ENCODE peak calls at places on chromosome 17, in seven cellular contexts. One of them, this sample, is unnamed.

GRCh38 chr17:63929860-63930766 is 2.0 kb downstream of the CD79B start:
- DNase-seq in HFFc6: no peak
- DNase-seq in lung: no peak
- DNase-seq in GM10248: no peak
- DNase-seq in cardiac fibroblast: no peak
- DNase-seq in lower leg skin: peak; percentile 34
- DNase-seq in astrocyte of the spinal cord: no peak
- DNase-seq in this sample: no peak

GRCh38 chr17:40532520-40533253 is 31.3 kb upstream of the TNS4 start:
- DNase-seq in HFFc6: no peak
- DNase-seq in lung: no peak
- DNase-seq in GM10248: no peak
- DNase-seq in cardiac fibroblast: no peak
- DNase-seq in lower leg skin: no peak
- DNase-seq in astrocyte of the spinal cord: no peak
- DNase-seq in this sample: no peak

GRCh38 chr17:27755706-27756466 is 44.4 kb downstream of the NOS2 start:
- DNase-seq in HFFc6: no peak
- DNase-seq in lung: no peak
- DNase-seq in GM10248: no peak
- DNase-seq in cardiac fibroblast: no peak
- DNase-seq in lower leg skin: no peak
- DNase-seq in astrocyte of the spinal cord: no peak
- DNase-seq in this sample: no peak

GRCh38 chr17:79845601-79845949 is 6.3 kb upstream of the CBX4 start:
- DNase-seq in HFFc6: no peak
- DNase-seq in lung: no peak
- DNase-seq in GM10248: no peak
- DNase-seq in cardiac fibroblast: peak; percentile 45
- DNase-seq in lower leg skin: peak; percentile 53
- DNase-seq in astrocyte of the spinal cord: no peak
- DNase-seq in this sample: no peak

GRCh38 chr17:33469911-33470310 is 176.8 kb upstream of the ASIC2 start:
- DNase-seq in HFFc6: peak; percentile 38
- DNase-seq in lung: no peak
- DNase-seq in GM10248: no peak
- DNase-seq in cardiac fibroblast: peak; percentile 80
- DNase-seq in lower leg skin: no peak
- DNase-seq in astrocyte of the spinal cord: peak; percentile 60
- DNase-seq in this sample: no peak

GRCh38 chr17:31386542-31387075 is 4.9 kb upstream of the RAB11FIP4 start:
- DNase-seq in HFFc6: no peak
- DNase-seq in lung: no peak
- DNase-seq in GM10248: no peak
- DNase-seq in cardiac fibroblast: no peak
- DNase-seq in lower leg skin: no peak
- DNase-seq in astrocyte of the spinal cord: no peak
- DNase-seq in this sample: no peak

GRCh38 chr17:61450641-61451537 is 1.3 kb upstream of the TBX4 start:
- DNase-seq in HFFc6: no peak
- DNase-seq in lung: no peak
- DNase-seq in GM10248: no peak
- DNase-seq in cardiac fibroblast: no peak
- DNase-seq in lower leg skin: no peak
- DNase-seq in astrocyte of the spinal cord: no peak
- DNase-seq in this sample: peak; percentile 69

GRCh38 chr17:64412944-64413381 is 22.3 kb upstream of the PECAM1 start:
- DNase-seq in HFFc6: no peak
- DNase-seq in lung: no peak
- DNase-seq in GM10248: no peak
- DNase-seq in cardiac fibroblast: peak; percentile 24
- DNase-seq in lower leg skin: no peak
- DNase-seq in astrocyte of the spinal cord: no peak
- DNase-seq in this sample: no peak

GRCh38 chr17:73155410-73156165 is 9.2 kb upstream of the SSTR2 start:
- DNase-seq in HFFc6: no peak
- DNase-seq in lung: no peak
- DNase-seq in GM10248: no peak
- DNase-seq in cardiac fibroblast: no peak
- DNase-seq in lower leg skin: no peak
- DNase-seq in astrocyte of the spinal cord: no peak
- DNase-seq in this sample: no peak

GRCh38 chr17:42406602-42407288 is 16.3 kb downstream of the CAVIN1 start:
- DNase-seq in HFFc6: no peak
- DNase-seq in lung: no peak
- DNase-seq in GM10248: no peak
- DNase-seq in cardiac fibroblast: no peak
- DNase-seq in lower leg skin: no peak
- DNase-seq in astrocyte of the spinal cord: no peak
- DNase-seq in this sample: no peak

GRCh38 chr17:39737761-39738567 is at the start of gene GRB7:
- DNase-seq in HFFc6: no peak
- DNase-seq in lung: peak; percentile 81
- DNase-seq in GM10248: no peak
- DNase-seq in cardiac fibroblast: no peak
- DNase-seq in lower leg skin: peak; percentile 66
- DNase-seq in astrocyte of the spinal cord: no peak
- DNase-seq in this sample: no peak

GRCh38 chr17:82236142-82236971 is 7.5 kb downstream of the SLC16A3 start:
- DNase-seq in HFFc6: no peak
- DNase-seq in lung: no peak
- DNase-seq in GM10248: no peak
- DNase-seq in cardiac fibroblast: peak; percentile 64
- DNase-seq in lower leg skin: no peak
- DNase-seq in astrocyte of the spinal cord: peak; percentile 63
- DNase-seq in this sample: no peak

GRCh38 chr17:35804658-35805192 is 4.6 kb upstream of the TAF15 start:
- DNase-seq in HFFc6: peak; percentile 94
- DNase-seq in lung: peak; percentile 54
- DNase-seq in GM10248: peak; percentile 90
- DNase-seq in cardiac fibroblast: peak; percentile 95
- DNase-seq in lower leg skin: peak; percentile 55
- DNase-seq in astrocyte of the spinal cord: peak; percentile 91
- DNase-seq in this sample: no peak

GRCh38 chr17:74682028-74682427 is 30.7 kb downstream of the CD300LF start:
- DNase-seq in HFFc6: no peak
- DNase-seq in lung: no peak
- DNase-seq in GM10248: no peak
- DNase-seq in cardiac fibroblast: no peak
- DNase-seq in lower leg skin: no peak
- DNase-seq in astrocyte of the spinal cord: no peak
- DNase-seq in this sample: no peak
- TF ChIP-seq CTCF in HFFc6: no peak
- TF ChIP-seq CTCF in lung: no peak
- TF ChIP-seq CTCF in GM10248: no peak
- TF ChIP-seq CTCF in cardiac fibroblast: no peak
- TF ChIP-seq CTCF in lower leg skin: no peak
- TF ChIP-seq CTCF in astrocyte of the spinal cord: no peak
- TF ChIP-seq CTCF in this sample: no peak

DNA sequence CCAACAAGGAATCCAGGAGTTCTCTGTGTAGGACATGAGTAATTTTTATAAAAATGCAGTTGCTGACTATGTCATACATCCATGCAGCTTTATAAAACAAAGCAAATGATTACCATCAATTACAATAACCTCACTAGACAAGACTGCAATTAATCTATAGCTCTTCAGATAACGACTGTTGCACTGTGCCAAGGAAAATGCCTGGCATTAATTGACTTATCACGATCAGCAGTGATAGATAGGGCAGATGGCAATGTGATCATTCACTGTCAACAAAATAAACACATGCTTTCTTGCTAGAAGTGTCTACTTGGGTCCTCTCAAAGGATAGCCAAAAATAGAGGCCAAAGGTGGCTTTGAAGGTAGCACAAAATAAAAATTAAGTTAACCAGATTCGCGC is 415.0 kb downstream of the CA10 start:
- DNase-seq in HFFc6: no peak
- DNase-seq in lung: no peak
- DNase-seq in GM10248: no peak
- DNase-seq in cardiac fibroblast: no peak
- DNase-seq in lower leg skin: no peak
- DNase-seq in astrocyte of the spinal cord: no peak
- DNase-seq in this sample: no peak
- TF ChIP-seq CTCF in HFFc6: no peak
- TF ChIP-seq CTCF in lung: no peak
- TF ChIP-seq CTCF in GM10248: no peak
- TF ChIP-seq CTCF in cardiac fibroblast: no peak
- TF ChIP-seq CTCF in lower leg skin: no peak
- TF ChIP-seq CTCF in astrocyte of the spinal cord: no peak
- TF ChIP-seq CTCF in this sample: no peak

GRCh38 chr17:15651001-15651582 is 31.6 kb upstream of the FBXW10B start:
- DNase-seq in HFFc6: no peak
- DNase-seq in lung: no peak
- DNase-seq in GM10248: peak; percentile 7
- DNase-seq in cardiac fibroblast: no peak
- DNase-seq in lower leg skin: no peak
- DNase-seq in astrocyte of the spinal cord: no peak
- DNase-seq in this sample: no peak
- TF ChIP-seq CTCF in HFFc6: peak; percentile 27
- TF ChIP-seq CTCF in lung: no peak
- TF ChIP-seq CTCF in GM10248: no peak
- TF ChIP-seq CTCF in cardiac fibroblast: no peak
- TF ChIP-seq CTCF in lower leg skin: no peak
- TF ChIP-seq CTCF in astrocyte of the spinal cord: no peak
- TF ChIP-seq CTCF in this sample: no peak

GRCh38 chr17:58254803-58255202 is 16.4 kb downstream of the LPO start:
- DNase-seq in HFFc6: no peak
- DNase-seq in lung: no peak
- DNase-seq in GM10248: no peak
- DNase-seq in cardiac fibroblast: no peak
- DNase-seq in lower leg skin: no peak
- DNase-seq in astrocyte of the spinal cord: no peak
- DNase-seq in this sample: peak; percentile 57
- TF ChIP-seq CTCF in HFFc6: no peak
- TF ChIP-seq CTCF in lung: no peak
- TF ChIP-seq CTCF in GM10248: no peak
- TF ChIP-seq CTCF in cardiac fibroblast: no peak
- TF ChIP-seq CTCF in lower leg skin: no peak
- TF ChIP-seq CTCF in astrocyte of the spinal cord: no peak
- TF ChIP-seq CTCF in this sample: no peak

This sample was measured in osteocyte.